ENCODE peak calls at places on chromosome 11, in eight cellular contexts. One of them, this sample, is unnamed.

GRCh38 chr11:75547617-75548054 is 14.4 kb upstream of the SERPINH1 start:
- DNase-seq in right cardiac atrium: peak; percentile 71
- DNase-seq in HAP-1: peak; percentile 83
- DNase-seq in kidney epithelial cell: no peak
- DNase-seq in breast epithelium: peak; percentile 40
- DNase-seq in fibroblast of pulmonary artery: peak; percentile 77
- DNase-seq in BJ: no peak
- DNase-seq in cardiac fibroblast: peak; percentile 79
- DNase-seq in this sample: peak; percentile 74

GRCh38 chr11:94781822-94782221 is 13.7 kb downstream of the AMOTL1 start:
- DNase-seq in right cardiac atrium: no peak
- DNase-seq in HAP-1: no peak
- DNase-seq in kidney epithelial cell: no peak
- DNase-seq in breast epithelium: no peak
- DNase-seq in fibroblast of pulmonary artery: peak; percentile 70
- DNase-seq in BJ: no peak
- DNase-seq in cardiac fibroblast: peak; percentile 46
- DNase-seq in this sample: no peak

GRCh38 chr11:122910775-122911174 is 28.2 kb downstream of the JHY start:
- DNase-seq in right cardiac atrium: no peak
- DNase-seq in HAP-1: no peak
- DNase-seq in kidney epithelial cell: no peak
- DNase-seq in breast epithelium: no peak
- DNase-seq in fibroblast of pulmonary artery: peak; percentile 45
- DNase-seq in BJ: no peak
- DNase-seq in cardiac fibroblast: peak; percentile 53
- DNase-seq in this sample: no peak

GRCh38 chr11:78698612-78699011 is 123.9 kb upstream of the NARS2 start:
- DNase-seq in right cardiac atrium: peak; percentile 76
- DNase-seq in HAP-1: no peak
- DNase-seq in kidney epithelial cell: peak; percentile 45
- DNase-seq in breast epithelium: no peak
- DNase-seq in fibroblast of pulmonary artery: peak; percentile 40
- DNase-seq in BJ: no peak
- DNase-seq in cardiac fibroblast: peak; percentile 19
- DNase-seq in this sample: no peak

GRCh38 chr11:114085965-114086364 is 26.5 kb downstream of the ZBTB16 start:
- DNase-seq in right cardiac atrium: no peak
- DNase-seq in HAP-1: no peak
- DNase-seq in kidney epithelial cell: no peak
- DNase-seq in breast epithelium: no peak
- DNase-seq in fibroblast of pulmonary artery: no peak
- DNase-seq in BJ: no peak
- DNase-seq in cardiac fibroblast: no peak
- DNase-seq in this sample: peak; percentile 74

GRCh38 chr11:121082670-121083069 is 18.4 kb upstream of the TECTA start:
- DNase-seq in right cardiac atrium: no peak
- DNase-seq in HAP-1: peak; percentile 51
- DNase-seq in kidney epithelial cell: no peak
- DNase-seq in breast epithelium: no peak
- DNase-seq in fibroblast of pulmonary artery: peak; percentile 24
- DNase-seq in BJ: no peak
- DNase-seq in cardiac fibroblast: peak; percentile 10
- DNase-seq in this sample: no peak

GRCh38 chr11:71580057-71581003 is 2.3 kb downstream of the KRTAP5-11 start:
- DNase-seq in right cardiac atrium: peak; percentile 54
- DNase-seq in HAP-1: peak; percentile 79
- DNase-seq in kidney epithelial cell: no peak
- DNase-seq in breast epithelium: peak; percentile 63
- DNase-seq in fibroblast of pulmonary artery: peak; percentile 88
- DNase-seq in BJ: no peak
- DNase-seq in cardiac fibroblast: peak; percentile 88
- DNase-seq in this sample: peak; percentile 76

GRCh38 chr11:118002010-118002540 is 15.9 kb downstream of the IL10RA start:
- DNase-seq in right cardiac atrium: no peak
- DNase-seq in HAP-1: no peak
- DNase-seq in kidney epithelial cell: no peak
- DNase-seq in breast epithelium: no peak
- DNase-seq in fibroblast of pulmonary artery: no peak
- DNase-seq in BJ: no peak
- DNase-seq in cardiac fibroblast: no peak
- DNase-seq in this sample: no peak

GRCh38 chr11:35978173-35978572 is 34.3 kb downstream of the LDLRAD3 start:
- DNase-seq in right cardiac atrium: no peak
- DNase-seq in HAP-1: no peak
- DNase-seq in kidney epithelial cell: no peak
- DNase-seq in breast epithelium: no peak
- DNase-seq in fibroblast of pulmonary artery: no peak
- DNase-seq in BJ: no peak
- DNase-seq in cardiac fibroblast: no peak
- DNase-seq in this sample: no peak

GRCh38 chr11:30917859-30918478 is 331.8 kb upstream of the MPPED2 start:
- DNase-seq in right cardiac atrium: no peak
- DNase-seq in HAP-1: peak; percentile 42
- DNase-seq in kidney epithelial cell: no peak
- DNase-seq in breast epithelium: no peak
- DNase-seq in fibroblast of pulmonary artery: peak; percentile 67
- DNase-seq in BJ: no peak
- DNase-seq in cardiac fibroblast: peak; percentile 66
- DNase-seq in this sample: no peak

GRCh38 chr11:100632970-100633452 is 54.1 kb upstream of the ARHGAP42 start:
- DNase-seq in right cardiac atrium: peak; percentile 59
- DNase-seq in HAP-1: peak; percentile 30
- DNase-seq in kidney epithelial cell: no peak
- DNase-seq in breast epithelium: peak; percentile 39
- DNase-seq in fibroblast of pulmonary artery: peak; percentile 69
- DNase-seq in BJ: no peak
- DNase-seq in cardiac fibroblast: peak; percentile 70
- DNase-seq in this sample: peak; percentile 88

GRCh38 chr11:111331711-111332479 is 33.5 kb downstream of the POU2AF3 start:
- DNase-seq in right cardiac atrium: no peak
- DNase-seq in HAP-1: no peak
- DNase-seq in kidney epithelial cell: no peak
- DNase-seq in breast epithelium: no peak
- DNase-seq in fibroblast of pulmonary artery: peak; percentile 38
- DNase-seq in BJ: no peak
- DNase-seq in cardiac fibroblast: peak; percentile 62
- DNase-seq in this sample: no peak

GRCh38 chr11:73200256-73200655 is 17.8 kb upstream of the P2RY2 start:
- DNase-seq in right cardiac atrium: no peak
- DNase-seq in HAP-1: no peak
- DNase-seq in kidney epithelial cell: no peak
- DNase-seq in breast epithelium: no peak
- DNase-seq in fibroblast of pulmonary artery: no peak
- DNase-seq in BJ: no peak
- DNase-seq in cardiac fibroblast: no peak
- DNase-seq in this sample: no peak

GRCh38 chr11:76602431-76602861 is 68.1 kb downstream of the LRRC32 start:
- DNase-seq in right cardiac atrium: peak; percentile 83
- DNase-seq in HAP-1: no peak
- DNase-seq in kidney epithelial cell: no peak
- DNase-seq in breast epithelium: no peak
- DNase-seq in fibroblast of pulmonary artery: peak; percentile 76
- DNase-seq in BJ: no peak
- DNase-seq in cardiac fibroblast: peak; percentile 85
- DNase-seq in this sample: no peak

GRCh38 chr11:64060861-64061444 is 25.2 kb downstream of the FLRT1 start:
- DNase-seq in right cardiac atrium: peak; percentile 76
- DNase-seq in HAP-1: no peak
- DNase-seq in kidney epithelial cell: no peak
- DNase-seq in breast epithelium: no peak
- DNase-seq in fibroblast of pulmonary artery: peak; percentile 14
- DNase-seq in BJ: no peak
- DNase-seq in cardiac fibroblast: peak; percentile 39
- DNase-seq in this sample: peak; percentile 28

GRCh38 chr11:119509969-119510401 is 87.0 kb upstream of the THY1 start:
- DNase-seq in right cardiac atrium: peak; percentile 72
- DNase-seq in HAP-1: no peak
- DNase-seq in kidney epithelial cell: peak; percentile 39
- DNase-seq in breast epithelium: no peak
- DNase-seq in fibroblast of pulmonary artery: peak; percentile 83
- DNase-seq in BJ: peak; percentile 46
- DNase-seq in cardiac fibroblast: peak; percentile 87
- DNase-seq in this sample: no peak

GRCh38 chr11:11476499-11476898 is 123.4 kb upstream of the CSNK2A3 start:
- DNase-seq in right cardiac atrium: no peak
- DNase-seq in HAP-1: no peak
- DNase-seq in kidney epithelial cell: no peak
- DNase-seq in breast epithelium: no peak
- DNase-seq in fibroblast of pulmonary artery: no peak
- DNase-seq in BJ: no peak
- DNase-seq in cardiac fibroblast: no peak
- DNase-seq in this sample: no peak

GRCh38 chr11:34546511-34547206 is 33.1 kb upstream of the ELF5 start:
- DNase-seq in right cardiac atrium: no peak
- DNase-seq in HAP-1: peak; percentile 51
- DNase-seq in kidney epithelial cell: no peak
- DNase-seq in breast epithelium: peak; percentile 72
- DNase-seq in fibroblast of pulmonary artery: no peak
- DNase-seq in BJ: no peak
- DNase-seq in cardiac fibroblast: no peak
- DNase-seq in this sample: no peak

GRCh38 chr11:70146895-70147520 is 56.1 kb upstream of the FADD start:
- DNase-seq in right cardiac atrium: no peak
- DNase-seq in HAP-1: no peak
- DNase-seq in kidney epithelial cell: no peak
- DNase-seq in breast epithelium: no peak
- DNase-seq in fibroblast of pulmonary artery: no peak
- DNase-seq in BJ: no peak
- DNase-seq in cardiac fibroblast: no peak
- DNase-seq in this sample: no peak

DNA sequence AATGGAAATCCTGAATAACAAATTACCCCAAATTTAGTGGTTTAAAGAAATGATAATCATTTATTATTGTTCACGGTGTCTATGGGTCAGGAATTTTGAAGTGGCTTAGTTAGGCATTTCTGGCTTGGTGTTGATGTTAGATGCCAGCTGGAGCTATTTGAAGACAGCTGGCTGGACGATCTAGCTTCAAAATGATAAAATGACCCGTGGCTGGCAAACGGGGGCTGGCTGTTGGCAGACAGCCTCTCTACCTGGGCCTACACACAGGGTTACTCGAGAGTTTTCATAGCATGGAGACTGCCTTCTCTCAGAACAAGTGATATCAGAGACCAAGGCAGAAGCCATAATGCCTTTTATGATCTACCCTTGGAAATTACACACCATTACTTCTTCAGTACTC is 285.2 kb downstream of the METTL15 start:
- DNase-seq in right cardiac atrium: peak; percentile 11
- DNase-seq in HAP-1: no peak
- DNase-seq in kidney epithelial cell: no peak
- DNase-seq in breast epithelium: no peak
- DNase-seq in fibroblast of pulmonary artery: no peak
- DNase-seq in BJ: no peak
- DNase-seq in cardiac fibroblast: no peak
- DNase-seq in this sample: no peak
- H3K4me3 ChIP-seq in right cardiac atrium: no peak overlapping the region
- H3K4me3 ChIP-seq in HAP-1: no peak overlapping the region
- H3K4me3 ChIP-seq in kidney epithelial cell: no peak overlapping the region
- H3K4me3 ChIP-seq in breast epithelium: no peak overlapping the region
- H3K4me3 ChIP-seq in fibroblast of pulmonary artery: no peak overlapping the region
- H3K4me3 ChIP-seq in BJ: no peak overlapping the region
- H3K4me3 ChIP-seq in cardiac fibroblast: no peak overlapping the region
- H3K4me3 ChIP-seq in this sample: no peak overlapping the region

DNA sequence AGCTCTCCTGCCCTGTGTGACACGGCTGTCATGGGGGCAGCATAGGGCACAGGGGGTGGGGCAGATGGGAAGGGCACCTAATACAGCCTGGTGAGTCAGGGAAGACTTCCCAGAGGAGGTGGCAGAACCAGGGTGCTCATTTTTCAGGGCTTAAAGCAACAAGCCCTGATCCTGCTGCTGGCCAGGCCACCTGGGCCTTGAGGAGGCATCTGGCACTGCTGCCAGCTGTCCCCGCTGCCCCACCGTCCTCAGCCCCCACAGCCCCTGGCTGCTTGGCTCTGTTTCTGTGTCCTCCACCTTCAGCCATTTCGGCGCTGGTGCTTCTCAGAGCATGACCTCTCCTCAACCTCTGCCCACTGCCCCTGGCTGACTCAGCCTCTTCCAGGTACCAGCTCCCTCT is 4.3 kb downstream of the MAP3K11 start:
- DNase-seq in right cardiac atrium: no peak
- DNase-seq in HAP-1: no peak
- DNase-seq in kidney epithelial cell: no peak
- DNase-seq in breast epithelium: no peak
- DNase-seq in fibroblast of pulmonary artery: no peak
- DNase-seq in BJ: no peak
- DNase-seq in cardiac fibroblast: no peak
- DNase-seq in this sample: no peak
- H3K4me3 ChIP-seq in right cardiac atrium: no peak overlapping the region
- H3K4me3 ChIP-seq in HAP-1: no peak overlapping the region
- H3K4me3 ChIP-seq in kidney epithelial cell: no peak overlapping the region
- H3K4me3 ChIP-seq in breast epithelium: no peak overlapping the region
- H3K4me3 ChIP-seq in fibroblast of pulmonary artery: no peak overlapping the region
- H3K4me3 ChIP-seq in BJ: no peak overlapping the region
- H3K4me3 ChIP-seq in cardiac fibroblast: no peak overlapping the region
- H3K4me3 ChIP-seq in this sample: no peak overlapping the region

GRCh38 chr11:58963551-58964075 is 24.3 kb downstream of the GLYATL1 start:
- DNase-seq in right cardiac atrium: no peak
- DNase-seq in HAP-1: no peak
- DNase-seq in kidney epithelial cell: peak; percentile 34
- DNase-seq in breast epithelium: peak; percentile 94
- DNase-seq in fibroblast of pulmonary artery: peak; percentile 74
- DNase-seq in BJ: peak; percentile 13
- DNase-seq in cardiac fibroblast: peak; percentile 54
- DNase-seq in this sample: peak; percentile 33

GRCh38 chr11:58965246-58965985 is 26.1 kb downstream of the GLYATL1 start:
- DNase-seq in right cardiac atrium: no peak
- DNase-seq in HAP-1: no peak
- DNase-seq in kidney epithelial cell: no peak
- DNase-seq in breast epithelium: no peak
- DNase-seq in fibroblast of pulmonary artery: no peak
- DNase-seq in BJ: peak; percentile 43
- DNase-seq in cardiac fibroblast: no peak
- DNase-seq in this sample: no peak

GRCh38 chr11:58968251-58968711 is 29.0 kb downstream of the GLYATL1 start:
- DNase-seq in right cardiac atrium: no peak
- DNase-seq in HAP-1: no peak
- DNase-seq in kidney epithelial cell: no peak
- DNase-seq in breast epithelium: peak; percentile 66
- DNase-seq in fibroblast of pulmonary artery: no peak
- DNase-seq in BJ: no peak
- DNase-seq in cardiac fibroblast: no peak
- DNase-seq in this sample: peak; percentile 28
- H3K4me3 ChIP-seq in right cardiac atrium: no peak overlapping the region
- H3K4me3 ChIP-seq in HAP-1: no peak overlapping the region
- H3K4me3 ChIP-seq in kidney epithelial cell: no peak overlapping the region
- H3K4me3 ChIP-seq in breast epithelium: peak overlapping the region; percentile 55
- H3K4me3 ChIP-seq in fibroblast of pulmonary artery: no peak overlapping the region
- H3K4me3 ChIP-seq in BJ: no peak overlapping the region
- H3K4me3 ChIP-seq in cardiac fibroblast: no peak overlapping the region
- H3K4me3 ChIP-seq in this sample: peak overlapping the region; percentile 7

DNA sequence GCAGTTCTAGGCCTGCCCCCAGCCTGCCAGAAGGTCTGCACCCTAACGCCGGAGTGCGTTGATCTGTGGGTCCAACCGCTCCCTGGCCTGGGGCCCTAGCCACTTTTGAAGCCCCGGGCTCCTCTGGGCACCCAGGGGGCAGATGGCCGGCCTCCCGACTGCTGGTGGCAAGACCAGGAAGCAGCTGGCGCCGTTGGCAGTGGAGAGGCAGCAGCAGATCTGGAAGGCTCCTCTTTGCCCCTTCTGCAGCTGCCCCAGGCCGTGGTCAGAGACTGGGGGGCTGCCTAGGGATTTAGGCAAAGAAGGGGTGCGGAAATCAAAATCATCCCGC is 445 bp upstream of the VWCE start:
- DNase-seq in right cardiac atrium: peak; percentile 40
- DNase-seq in HAP-1: no peak
- DNase-seq in kidney epithelial cell: no peak
- DNase-seq in breast epithelium: no peak
- DNase-seq in fibroblast of pulmonary artery: no peak
- DNase-seq in BJ: no peak
- DNase-seq in cardiac fibroblast: no peak
- DNase-seq in this sample: peak; percentile 34
- H3K4me3 ChIP-seq in right cardiac atrium: no peak overlapping the region
- H3K4me3 ChIP-seq in HAP-1: no peak overlapping the region
- H3K4me3 ChIP-seq in kidney epithelial cell: no peak overlapping the region
- H3K4me3 ChIP-seq in breast epithelium: peak overlapping the region; percentile 72
- H3K4me3 ChIP-seq in fibroblast of pulmonary artery: peak overlapping the region; percentile 67
- H3K4me3 ChIP-seq in BJ: no peak overlapping the region
- H3K4me3 ChIP-seq in cardiac fibroblast: peak overlapping the region; percentile 73
- H3K4me3 ChIP-seq in this sample: peak overlapping the region; percentile 69